ENCODE peak calls at places on chromosomes 3 and 15, in seven cellular contexts. R, M, I, B, E, W and Q are unnamed samples.

GRCh38 chr15:80507638-80508316 is 103.6 kb downstream of the ARNT2 start:
- DNase-seq in R (peak; percentile 98), M (peak; percentile 100), I (no peak), B (no peak), E (no peak), W (peak; percentile 88), Q (no peak)

GRCh38 chr3:195551381-195551978 is 8.4 kb upstream of the PPP1R2 start:
- DNase-seq in R (peak; percentile 49), M (no peak), I (no peak), B (no peak), E (no peak), W (no peak), Q (no peak)

GRCh38 chr3:190076601-190077444 is 43.9 kb downstream of the P3H2 start:
- DNase-seq in R (peak; percentile 95), M (peak; percentile 98), I (no peak), B (no peak), E (peak; percentile 72), W (peak; percentile 95), Q (peak; percentile 6)

GRCh38 chr3:117059990-117060338 is 350.4 kb downstream of the TUSC7 start:
- DNase-seq in R (no peak), M (no peak), I (no peak), B (no peak), E (no peak), W (no peak), Q (no peak)

GRCh38 chr3:45100998-45101407 is 45.2 kb downstream of the CDCP1 start:
- DNase-seq in R (peak; percentile 57), M (peak; percentile 95), I (no peak), B (no peak), E (no peak), W (peak; percentile 57), Q (no peak)

GRCh38 chr3:153159771-153160397 is 2.1 kb upstream of the RAP2B start:
- DNase-seq in R (no peak), M (no peak), I (no peak), B (no peak), E (peak; percentile 42), W (no peak), Q (no peak)

GRCh38 chr3:190546881-190547510 is 33.1 kb downstream of the IL1RAP start:
- DNase-seq in R (no peak), M (no peak), I (no peak), B (no peak), E (no peak), W (no peak), Q (peak; percentile 31)

GRCh38 chr15:60392986-60393811 is 4.6 kb downstream of the ANXA2 start:
- DNase-seq in R (peak; percentile 98), M (peak; percentile 98), I (peak; percentile 22), B (no peak), E (peak; percentile 80), W (peak; percentile 98), Q (peak; percentile 99)

GRCh38 chr15:64017082-64017588 is 29.1 kb downstream of the DAPK2 start:
- DNase-seq in R (peak; percentile 18), M (peak; percentile 65), I (no peak), B (no peak), E (peak; percentile 56), W (no peak), Q (peak; percentile 58)

GRCh38 chr3:101513419-101513986 is 491 bp upstream of the SENP7 start:
- DNase-seq in R (no peak), M (no peak), I (no peak), B (no peak), E (no peak), W (no peak), Q (no peak)

GRCh38 chr15:58553365-58553918 is 121.7 kb downstream of the LIPC start:
- DNase-seq in R (no peak), M (no peak), I (no peak), B (no peak), E (no peak), W (no peak), Q (no peak)

GRCh38 chr3:13336592-13336991 is 83.5 kb downstream of the NUP210 start:
- DNase-seq in R (no peak), M (no peak), I (no peak), B (no peak), E (no peak), W (no peak), Q (no peak)

GRCh38 chr3:156611870-156612494 is 57.1 kb upstream of the SSR3 start:
- DNase-seq in R (no peak), M (no peak), I (no peak), B (no peak), E (no peak), W (no peak), Q (no peak)

GRCh38 chr3:14413381-14414071 is 11.1 kb downstream of the SLC6A6 start:
- DNase-seq in R (no peak), M (no peak), I (no peak), B (no peak), E (no peak), W (peak; percentile 52), Q (no peak)

GRCh38 chr3:11482024-11482423 is 161.7 kb downstream of the VGLL4 start:
- DNase-seq in R (peak; percentile 46), M (no peak), I (no peak), B (no peak), E (no peak), W (peak; percentile 72), Q (no peak)

GRCh38 chr15:74156678-74157411 is 16.7 kb upstream of the ISLR start:
- DNase-seq in R (peak; percentile 55), M (peak; percentile 34), I (no peak), B (no peak), E (no peak), W (no peak), Q (no peak)

GRCh38 chr3:58713715-58714401 is 47.3 kb upstream of the FAM3D start:
- DNase-seq in R (no peak), M (no peak), I (no peak), B (no peak), E (no peak), W (no peak), Q (no peak)

GRCh38 chr3:124230928-124231456 is 239.1 kb upstream of the ROPN1 start:
- DNase-seq in R (no peak), M (no peak), I (peak; percentile 2), B (no peak), E (no peak), W (no peak), Q (no peak)

GRCh38 chr3:141266797-141267555 is 35.4 kb downstream of the PXYLP1 start:
- DNase-seq in R (no peak), M (no peak), I (no peak), B (no peak), E (no peak), W (no peak), Q (no peak)

GRCh38 chr3:2770451-2770850 is 339.7 kb downstream of the IL5RA start:
- DNase-seq in R (no peak), M (no peak), I (peak; percentile 35), B (no peak), E (no peak), W (no peak), Q (peak; percentile 4)

GRCh38 chr3:12436514-12437222 is 47.6 kb upstream of the TSEN2 start:
- DNase-seq in R (peak; percentile 88), M (peak; percentile 60), I (no peak), B (no peak), E (no peak), W (peak; percentile 87), Q (no peak)

GRCh38 chr3:14791343-14791945 is 27.3 kb upstream of the FGD5 start:
- DNase-seq in R (peak; percentile 36), M (peak; percentile 15), I (peak; percentile 36), B (no peak), E (peak; percentile 78), W (peak; percentile 32), Q (peak; percentile 46)

GRCh38 chr3:22209578-22209977 is 458.6 kb upstream of the ZNF385D start:
- DNase-seq in R (no peak), M (no peak), I (no peak), B (no peak), E (no peak), W (no peak), Q (no peak)

GRCh38 chr3:189139631-189140030 is 32.1 kb upstream of the TPRG1 start:
- DNase-seq in R (no peak), M (no peak), I (peak; percentile 81), B (no peak), E (no peak), W (peak; percentile 28), Q (no peak)

GRCh38 chr15:91853968-91854943 is 748 bp downstream of the SLCO3A1 start:
- DNase-seq in R (no peak), M (peak; percentile 17), I (peak; percentile 23), B (no peak), E (peak; percentile 69), W (peak; percentile 10), Q (no peak)

GRCh38 chr3:57752307-57752706 is 3.8 kb upstream of the SLMAP start:
- DNase-seq in R (peak; percentile 36), M (no peak), I (no peak), B (no peak), E (peak; percentile 75), W (no peak), Q (no peak)

GRCh38 chr15:74954515-74954914 is 2.1 kb downstream of the RPP25 start:
- DNase-seq in R (peak; percentile 88), M (no peak), I (no peak), B (no peak), E (no peak), W (peak; percentile 69), Q (no peak)

GRCh38 chr3:10766049-10766705 is 49.9 kb upstream of the SLC6A11 start:
- DNase-seq in R (no peak), M (no peak), I (no peak), B (no peak), E (no peak), W (no peak), Q (no peak)

GRCh38 chr3:46455231-46456115 is 9.2 kb downstream of the LTF start:
- DNase-seq in R (no peak), M (no peak), I (no peak), B (no peak), E (no peak), W (no peak), Q (no peak)

GRCh38 chr3:138303474-138303873 is 26.2 kb downstream of the NME9 start:
- DNase-seq in R (no peak), M (no peak), I (no peak), B (no peak), E (no peak), W (no peak), Q (no peak)

GRCh38 chr3:44058022-44058867 is 183.4 kb upstream of the TOPAZ1 start:
- DNase-seq in R (peak; percentile 69), M (peak; percentile 57), I (no peak), B (peak; percentile 72), E (peak; percentile 4), W (peak; percentile 64), Q (no peak)